ENCODE peak calls at places on chromosomes 5 and 9, in five cellular contexts. X is GM23338; C is activated CD4-positive, alpha-beta T cell treated with anti-CD3 and anti-CD28 coated beads, Interleukin-2, amount 50 U/mL, for 48 hours; V is osteocyte; B is NCI-H1930. J is an unnamed sample.

GRCh38 chr5:160620401-160620800 is 198.7 kb downstream of the PTTG1 start:
- DNase-seq in C (no peak), V (no peak), X (no peak), B (no peak), J (no peak)

GRCh38 chr5:154493274-154493673 is 15.2 kb upstream of the HAND1 start:
- DNase-seq in C (no peak), V (no peak), X (peak; percentile 23), B (no peak), J (no peak)

GRCh38 chr5:172721455-172722308 is 49.3 kb downstream of the DUSP1 start:
- DNase-seq in X (no peak), B (no peak), C (no peak), V (no peak), J (no peak)

GRCh38 chr9:72540348-72540873 is 19.0 kb downstream of the TMC1 start:
- DNase-seq in X (no peak), C (no peak), V (no peak), B (no peak), J (no peak)

GRCh38 chr9:137446851-137447471 is 5.8 kb upstream of the ENTPD8 start:
- DNase-seq in B (no peak), X (no peak), V (no peak), C (no peak), J (peak; percentile 73)

GRCh38 chr9:129276486-129277260 is 98.6 kb upstream of the IER5L start:
- DNase-seq in V (no peak), C (no peak), B (no peak), X (no peak), J (peak; percentile 28)

GRCh38 chr5:168366124-168366523 is 74.7 kb downstream of the WWC1 start:
- DNase-seq in C (no peak), X (no peak), V (no peak), B (no peak), J (no peak)

GRCh38 chr5:139635606-139636206 is 12.4 kb upstream of the CXXC5 start:
- DNase-seq in B (no peak), V (peak; percentile 89), X (peak; percentile 87), C (no peak), J (peak; percentile 87)

GRCh38 chr9:75539558-75539957 is 350.9 kb upstream of the PCSK5 start:
- DNase-seq in B (no peak), C (no peak), X (no peak), V (no peak), J (no peak)

GRCh38 chr9:108383801-108384200 is 472.0 kb downstream of the ACTL7B start:
- DNase-seq in C (no peak), V (no peak), X (no peak), B (no peak), J (no peak)

GRCh38 chr5:102937916-102938315 is 182.0 kb downstream of the GIN1 start:
- DNase-seq in X (no peak), V (no peak), C (no peak), B (no peak), J (no peak)